ENCODE peak calls at places on chromosomes 2 and 18, in ten cellular contexts. T is tibial artery, G is OCI-LY7, Y is RWPE1, F is neural progenitor cell, Q is colonic mucosa, V is H9, M is HCT116, Z is cardiac muscle cell, N is endodermal cell. C is an unnamed sample.

GRCh38 chr2:42171396-42171971 is 2.3 kb downstream of the EML4 start:
- DNase-seq in M (no peak), Z (no peak), F (peak; percentile 67), G (peak; percentile 16), N (no peak), T (no peak), Q (no peak), Y (no peak), V (no peak), C (no peak)

GRCh38 chr2:175807031-175807873 is 194.8 kb downstream of the LNPK start:
- DNase-seq in G (no peak), V (no peak), Q (no peak), M (no peak), F (no peak), T (no peak), Y (no peak), N (no peak), Z (no peak), C (no peak)

GRCh38 chr2:201970786-201971108 is 62.9 kb upstream of the FZD7 start:
- DNase-seq in Q (no peak), Z (no peak), G (no peak), V (no peak), M (no peak), T (no peak), N (no peak), Y (no peak), F (no peak), C (no peak)

GRCh38 chr2:165011199-165011598 is 55.9 kb upstream of the SLC38A11 start:
- DNase-seq in F (no peak), G (no peak), N (no peak), Z (no peak), M (no peak), T (no peak), Q (no peak), Y (no peak), V (no peak), C (no peak)

GRCh38 chr2:199814084-199814844 is 36.7 kb downstream of the FTCDNL1 start:
- DNase-seq in G (no peak), T (no peak), V (no peak), M (no peak), Y (no peak), F (no peak), Z (no peak), N (no peak), Q (no peak), C (no peak)

GRCh38 chr2:175742367-175742766 is 259.7 kb downstream of the LNPK start:
- DNase-seq in F (no peak), Z (no peak), M (no peak), N (no peak), T (no peak), Q (no peak), G (no peak), V (no peak), Y (no peak), C (no peak)

GRCh38 chr2:10947005-10947440 is 35.3 kb downstream of the KCNF1 start:
- DNase-seq in M (no peak), F (no peak), T (no peak), V (no peak), Y (peak; percentile 37), G (no peak), N (no peak), Z (no peak), Q (no peak), C (peak; percentile 50)

GRCh38 chr18:42298744-42299685 is 344.0 kb downstream of the PIK3C3 start:
- DNase-seq in V (peak; percentile 75), F (peak; percentile 86), T (peak; percentile 76), Z (peak; percentile 83), N (peak; percentile 90), Y (peak; percentile 31), Q (peak; percentile 72), M (peak; percentile 12), G (peak; percentile 37), C (peak; percentile 75)

GRCh38 chr2:164785447-164785846 is 56.2 kb downstream of the COBLL1 start:
- DNase-seq in Q (no peak), G (no peak), Z (peak; percentile 34), F (no peak), V (no peak), Y (no peak), M (no peak), T (no peak), N (no peak), C (no peak)

GRCh38 chr2:237207641-237208040 is 122.0 kb downstream of the COPS8 start:
- DNase-seq in M (no peak), Y (no peak), T (peak; percentile 80), Z (peak; percentile 93), F (no peak), V (no peak), N (no peak), Q (peak; percentile 44), G (no peak), C (peak; percentile 87)

GRCh38 chr18:23133860-23134779 is 1.2 kb upstream of the CABLES1 start:
- DNase-seq in Q (peak; percentile 71), Z (no peak), T (no peak), N (peak; percentile 96), G (peak; percentile 95), Y (peak; percentile 27), V (peak; percentile 95), F (peak; percentile 41), M (peak; percentile 53), C (peak; percentile 80)

GRCh38 chr2:27085670-27086089 is 892 bp upstream of the KHK start:
- DNase-seq in F (peak; percentile 81), M (no peak), T (peak; percentile 86), Q (peak; percentile 81), G (no peak), Z (peak; percentile 72), V (peak; percentile 71), Y (peak; percentile 45), N (peak; percentile 85), C (peak; percentile 92)

GRCh38 chr2:43950383-43951008 is 45.3 kb downstream of the LRPPRC start:
- DNase-seq in T (no peak), F (peak; percentile 17), N (no peak), M (peak; percentile 35), Z (peak; percentile 57), V (no peak), Q (no peak), G (peak; percentile 56), Y (peak; percentile 34), C (no peak)

GRCh38 chr2:231985823-231986261 is 24.3 kb downstream of the DIS3L2 start:
- DNase-seq in N (peak; percentile 85), G (no peak), M (peak; percentile 27), F (peak; percentile 45), T (no peak), V (peak; percentile 85), Q (no peak), Z (no peak), Y (peak; percentile 31), C (no peak)

GRCh38 chr18:32049393-32050161 is 31.0 kb downstream of the RNF125 start:
- DNase-seq in G (peak; percentile 22), N (no peak), F (no peak), M (no peak), Q (peak; percentile 54), Y (no peak), Z (no peak), T (peak; percentile 39), V (no peak), C (no peak)

GRCh38 chr2:34204560-34204959 is 605.5 kb upstream of the FAM98A start:
- DNase-seq in G (no peak), Z (no peak), Y (no peak), V (no peak), Q (no peak), T (no peak), M (no peak), F (no peak), N (no peak), C (no peak)

GRCh38 chr2:85539361-85540130 is 578 bp downstream of the MAT2A start:
- DNase-seq in Q (peak; percentile 80), Z (peak; percentile 76), N (peak; percentile 73), T (peak; percentile 75), Y (no peak), F (no peak), G (peak; percentile 75), M (no peak), V (peak; percentile 38), C (peak; percentile 94)

GRCh38 chr2:159706385-159706980 is 5.8 kb upstream of the MARCHF7 start:
- DNase-seq in Q (no peak), M (no peak), Y (no peak), F (no peak), Z (peak; percentile 37), T (no peak), N (no peak), G (no peak), V (no peak), C (no peak)

GRCh38 chr18:79933765-79934164 is 17.7 kb downstream of the SLC66A2 start:
- DNase-seq in M (no peak), Z (peak; percentile 50), T (peak; percentile 14), Y (no peak), G (no peak), Q (peak; percentile 76), V (peak; percentile 64), N (peak; percentile 79), F (peak; percentile 36), C (peak; percentile 26)
- TF ChIP-seq CTCF in M (no peak), Z (peak; percentile 24), T (no peak), Y (no peak), G (peak; percentile 29), Q (no peak), V (peak; percentile 71), N (peak; percentile 78), F (peak; percentile 41), C (no peak)

DNA sequence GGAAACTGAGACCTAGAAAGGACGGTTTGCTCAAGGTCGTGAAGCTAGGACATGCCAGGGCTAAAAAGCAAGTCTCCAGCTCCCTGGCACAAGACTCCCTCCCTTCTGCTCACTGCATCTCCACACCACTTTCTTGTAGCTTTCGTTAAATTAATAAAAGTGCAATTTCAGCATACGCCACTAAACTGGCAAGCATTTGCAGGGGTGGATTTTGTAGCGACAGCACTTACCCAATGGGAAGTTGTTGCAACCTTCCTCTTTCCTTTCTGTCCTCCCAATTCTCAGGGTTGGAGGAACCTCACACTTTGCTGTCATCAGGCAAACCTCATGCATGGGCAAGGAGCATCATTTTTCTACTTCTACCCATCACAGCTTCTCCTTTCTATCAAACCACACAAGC is 7.4 kb upstream of the RHOB start:
- DNase-seq in Q (no peak), F (no peak), T (no peak), M (no peak), Z (peak; percentile 36), G (no peak), N (peak; percentile 26), V (no peak), Y (no peak), C (no peak)
- H3K27ac ChIP-seq in Q (peak overlapping the region; percentile 34), F (no peak overlapping the region), T (peak overlapping the region; percentile 72), M (no peak overlapping the region), Z (no peak overlapping the region), G (no peak overlapping the region), N (no peak overlapping the region), V (no peak overlapping the region), Y (no peak overlapping the region), C (no peak overlapping the region)

GRCh38 chr2:12167525-12168317 is 421.3 kb downstream of the LPIN1 start:
- DNase-seq in N (peak; percentile 76), T (no peak), Y (no peak), M (no peak), Z (no peak), Q (no peak), F (peak; percentile 78), V (peak; percentile 54), G (no peak), C (no peak)
- TF ChIP-seq CTCF in N (peak; percentile 77), T (no peak), Y (no peak), M (peak; percentile 9), Z (no peak), Q (no peak), F (peak; percentile 60), V (peak; percentile 61), G (peak; percentile 20), C (no peak)

DNA sequence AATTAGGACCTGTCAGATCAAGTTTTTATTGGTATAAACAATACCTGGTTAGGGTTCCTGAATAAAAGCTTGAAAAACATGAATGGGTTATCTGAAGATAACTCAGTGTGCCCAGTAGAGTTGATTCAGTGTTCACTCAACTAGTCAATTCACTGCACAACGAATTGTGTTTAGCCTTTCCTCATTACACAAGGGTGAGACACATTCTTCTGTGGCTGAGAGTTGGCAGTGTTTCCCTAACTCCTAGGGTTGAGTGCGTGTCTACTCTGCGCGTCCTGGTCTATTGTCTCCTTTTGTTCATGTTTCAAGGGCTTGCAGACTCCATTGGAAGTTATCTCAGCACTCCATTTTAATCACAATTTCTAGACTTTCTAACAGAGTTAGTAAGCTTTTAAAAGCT is 32.8 kb upstream of the TMEM178A start:
- DNase-seq in M (no peak), G (no peak), Z (peak; percentile 92), N (no peak), F (peak; percentile 3), Y (no peak), T (no peak), V (no peak), Q (no peak), C (no peak)
- H3K27ac ChIP-seq in M (no peak overlapping the region), G (no peak overlapping the region), Z (no peak overlapping the region), N (no peak overlapping the region), F (no peak overlapping the region), Y (no peak overlapping the region), T (no peak overlapping the region), V (no peak overlapping the region), Q (no peak overlapping the region), C (no peak overlapping the region)